ENCODE peak calls at places on chromosome 13, in four cellular contexts. N is K562, K is HepG2, Q is GM12878. Y is an unnamed sample.

GRCh38 chr13:114020750-114021463 is 47.0 kb upstream of the C13orf46 start:
- DNase-seq in K (no peak), Q (no peak), N (no peak), Y (no peak)

GRCh38 chr13:79085021-79085420 is 321.0 kb downstream of the RBM26 start:
- DNase-seq in N (no peak), Q (no peak), K (no peak), Y (no peak)

GRCh38 chr13:113121928-113122420 is 625 bp upstream of the F10 start:
- DNase-seq in K (no peak), Q (no peak), N (no peak), Y (peak; percentile 66)

GRCh38 chr13:61777281-61777680 is 361.6 kb upstream of the PCDH20 start:
- DNase-seq in K (no peak), Q (no peak), N (no peak), Y (peak; percentile 22)

GRCh38 chr13:99214232-99214631 is 13.6 kb downstream of the UBAC2 start:
- DNase-seq in N (no peak), Q (peak; percentile 67), K (no peak), Y (no peak)

GRCh38 chr13:43153436-43154082 is 130.2 kb downstream of the DNAJC15 start:
- DNase-seq in N (no peak), Q (no peak), K (no peak), Y (no peak)

GRCh38 chr13:39051157-39051556 is 12.9 kb downstream of the NHLRC3 start:
- DNase-seq in K (peak; percentile 13), N (peak; percentile 15), Q (no peak), Y (peak; percentile 21)

GRCh38 chr13:99984463-99985242 is 3.1 kb downstream of the ZIC2 start:
- DNase-seq in K (no peak), Q (no peak), N (no peak), Y (peak; percentile 55)

GRCh38 chr13:55230570-55230908 is 1910.2 kb upstream of the PRR20A start:
- DNase-seq in K (no peak), N (no peak), Q (no peak), Y (no peak)

GRCh38 chr13:30338331-30338851 is 31.0 kb upstream of the KATNAL1 start:
- DNase-seq in K (no peak), N (peak; percentile 18), Q (no peak), Y (no peak)

GRCh38 chr13:32660227-32660626 is 74.0 kb downstream of the PDS5B start:
- DNase-seq in N (no peak), Q (no peak), K (no peak), Y (no peak)

GRCh38 chr13:23630349-23631093 is 60.3 kb downstream of the TNFRSF19 start:
- DNase-seq in K (peak; percentile 86), N (no peak), Q (no peak), Y (peak; percentile 42)

GRCh38 chr13:93730780-93731179 is 504.2 kb downstream of the GPC6 start:
- DNase-seq in Q (no peak), K (no peak), N (no peak), Y (no peak)

GRCh38 chr13:112704634-112705145 is 14.9 kb downstream of the ATP11A start:
- DNase-seq in Q (no peak), K (no peak), N (no peak), Y (no peak)

GRCh38 chr13:80204642-80205041 is 136.3 kb downstream of the SPRY2 start:
- DNase-seq in Q (no peak), K (no peak), N (no peak), Y (no peak)

GRCh38 chr13:99916366-99917103 is 55.0 kb downstream of the ZIC5 start:
- DNase-seq in Q (peak; percentile 31), N (peak; percentile 58), K (peak; percentile 76), Y (peak; percentile 73)

GRCh38 chr13:82330499-82330898 is 1551.8 kb downstream of the SLITRK1 start:
- DNase-seq in Q (no peak), K (peak; percentile 29), N (peak; percentile 16), Y (no peak)

GRCh38 chr13:109036091-109036490 is 406.7 kb downstream of the MYO16 start:
- DNase-seq in Q (no peak), N (no peak), K (no peak), Y (no peak)

GRCh38 chr13:59743195-59743594 is 420.5 kb downstream of the DIAPH3 start:
- DNase-seq in K (no peak), Q (no peak), N (peak; percentile 50), Y (no peak)

GRCh38 chr13:79709526-79709925 is 228.6 kb downstream of the NDFIP2 start:
- DNase-seq in N (no peak), Q (no peak), K (no peak), Y (no peak)

GRCh38 chr13:80873589-80873988 is 532.7 kb upstream of the SPRY2 start:
- DNase-seq in K (no peak), N (no peak), Q (peak; percentile 33), Y (no peak)

GRCh38 chr13:80173224-80173623 is 167.7 kb downstream of the SPRY2 start:
- DNase-seq in Q (no peak), K (no peak), N (no peak), Y (no peak)

GRCh38 chr13:100314132-100314910 is 225.4 kb downstream of the PCCA start:
- DNase-seq in N (no peak), K (peak; percentile 96), Q (no peak), Y (no peak)

GRCh38 chr13:32881792-32882175 is 134.4 kb upstream of the KL start:
- DNase-seq in K (no peak), N (no peak), Q (no peak), Y (no peak)

GRCh38 chr13:97911311-97912138 is 42.0 kb upstream of the IPO5 start:
- DNase-seq in Q (no peak), N (peak; percentile 15), K (peak; percentile 19), Y (peak; percentile 14)

GRCh38 chr13:47298506-47298905 is 401.7 kb upstream of the HTR2A start:
- DNase-seq in Q (no peak), K (no peak), N (no peak), Y (no peak)

GRCh38 chr13:102773441-102774209 is at the start of gene TEX30:
- DNase-seq in Q (peak; percentile 38), N (peak; percentile 83), K (no peak), Y (peak; percentile 97)

DNA sequence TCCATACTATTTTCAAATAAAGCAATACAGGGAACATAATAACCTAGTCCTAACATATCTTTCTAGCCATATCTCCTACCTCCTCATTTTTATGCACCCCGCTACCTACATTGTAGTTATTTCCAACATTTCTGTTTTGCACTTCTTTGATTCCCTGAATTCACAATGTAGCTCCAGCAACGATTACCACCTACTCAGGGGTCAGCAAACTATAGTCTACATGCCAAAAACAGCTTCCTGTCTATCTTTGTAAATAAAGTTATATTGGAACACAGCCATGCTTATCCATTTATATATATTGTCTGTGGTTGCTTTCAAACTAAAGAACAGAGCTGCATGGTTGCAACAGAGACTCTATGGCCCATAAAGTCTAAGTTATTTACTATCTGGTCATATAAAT is 16.7 kb downstream of the MYCBP2 start:
- DNase-seq in Q (no peak), K (no peak), N (no peak), Y (no peak)
- H3K27ac ChIP-seq in Q (no peak overlapping the region), K (no peak overlapping the region), N (no peak overlapping the region), Y (no peak overlapping the region)

DNA sequence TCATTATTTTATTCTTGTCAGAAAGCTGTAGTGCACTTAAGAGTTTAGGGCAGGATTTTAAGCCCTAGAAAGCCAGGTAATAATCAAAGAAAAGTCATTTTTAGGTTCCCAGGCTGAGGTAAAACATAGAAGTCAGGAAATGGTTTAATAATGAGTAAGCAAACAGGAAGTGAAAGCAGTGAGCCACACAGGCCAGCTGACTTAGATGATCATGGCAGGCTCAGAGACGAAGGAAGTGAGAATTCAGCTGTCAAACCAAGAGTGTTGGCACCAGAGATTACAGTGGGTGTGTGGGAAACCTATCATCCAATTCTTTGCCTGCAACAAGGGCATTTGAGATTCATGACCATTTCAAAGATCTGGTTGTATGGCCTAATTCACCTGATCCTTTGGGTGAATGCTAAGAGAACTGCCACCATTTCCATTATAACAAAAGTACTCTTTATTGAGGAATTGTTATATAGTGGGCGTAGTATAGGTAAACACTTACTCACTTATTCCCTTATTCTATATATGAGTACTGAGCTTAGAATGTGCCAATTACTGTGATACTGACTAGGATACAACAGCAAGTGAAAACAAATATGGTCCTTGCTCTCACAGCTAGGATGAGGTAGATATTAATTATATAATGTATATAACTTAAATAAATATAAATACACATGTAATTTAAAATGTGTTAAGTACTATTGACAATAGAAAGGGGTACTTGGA is 103.7 kb upstream of the EDNRB start:
- DNase-seq in N (no peak), Q (peak; percentile 90), K (no peak), Y (no peak)
- TF ChIP-seq FOXM1 in N (no peak), Q (peak; percentile 83), K (no peak), Y (no peak)

GRCh38 chr13:76853481-76853880 is 32.7 kb downstream of the KCTD12 start:
- DNase-seq in N (no peak), K (no peak), Q (no peak), Y (no peak)

GRCh38 chr13:76852991-76853390 is 33.2 kb downstream of the KCTD12 start:
- DNase-seq in N (no peak), K (no peak), Q (no peak), Y (no peak)

GRCh38 chr13:76856141-76856571 is 30.0 kb downstream of the KCTD12 start:
- DNase-seq in Q (no peak), K (no peak), N (no peak), Y (no peak)

GRCh38 chr13:76854894-76855293 is 31.3 kb downstream of the KCTD12 start:
- DNase-seq in N (no peak), K (no peak), Q (no peak), Y (no peak)

GRCh38 chr13:76854209-76854608 is 32.0 kb downstream of the KCTD12 start:
- DNase-seq in Q (no peak), K (no peak), N (no peak), Y (no peak)
- H3K27ac ChIP-seq in Q (no peak overlapping the region), K (no peak overlapping the region), N (no peak overlapping the region), Y (no peak overlapping the region)

GRCh38 chr13:49454388-49455015 is 10.4 kb downstream of the SETDB2 start:
- DNase-seq in Q (no peak), K (no peak), N (no peak), Y (no peak)
- TF ChIP-seq FOXM1 in Q (peak; percentile 89), K (no peak), N (no peak), Y (no peak)

DNA sequence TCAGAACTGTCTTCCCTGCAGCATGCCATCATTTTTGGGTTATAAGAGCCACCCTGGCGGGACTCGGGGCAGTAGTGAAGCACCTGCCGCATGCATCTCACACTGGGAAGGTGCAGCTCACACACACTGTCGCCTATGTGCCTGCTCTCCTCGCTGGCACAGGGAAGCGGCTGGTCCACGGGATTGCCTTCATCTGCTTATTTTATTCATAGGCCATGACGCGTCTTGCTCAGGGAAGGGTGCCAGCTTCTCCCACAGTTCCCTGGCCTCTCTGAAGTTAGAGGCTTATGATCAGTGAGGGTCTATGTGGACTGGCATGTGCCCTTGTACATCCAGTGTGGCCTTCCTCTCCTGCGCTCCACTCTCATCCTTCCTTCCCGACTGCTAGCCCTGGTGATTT is 150.0 kb downstream of the KLF12 start:
- DNase-seq in Q (no peak), N (no peak), K (no peak), Y (no peak)
- H3K27ac ChIP-seq in Q (no peak overlapping the region), N (no peak overlapping the region), K (no peak overlapping the region), Y (no peak overlapping the region)

Y was measured in SK-N-SH.